ENCODE peak calls at places on chromosomes 13 and 19, in four cellular contexts. One of them, this sample, is unnamed.

GRCh38 chr19:35112995-35113693 is 2.5 kb upstream of the FXYD3 start:
- DNase-seq in fibroblast of the aortic adventitia: no peak
- DNase-seq in fibroblast of pulmonary artery: no peak
- DNase-seq in HFF-Myc: no peak
- DNase-seq in this sample: no peak

GRCh38 chr19:16327911-16328823 is 3.5 kb downstream of the KLF2 start:
- DNase-seq in fibroblast of the aortic adventitia: peak; percentile 93
- DNase-seq in HFF-Myc: no peak
- DNase-seq in fibroblast of pulmonary artery: peak; percentile 94
- DNase-seq in this sample: no peak

GRCh38 chr19:48618278-48618915 is 581 bp downstream of the RPL18 start:
- DNase-seq in HFF-Myc: no peak
- DNase-seq in fibroblast of the aortic adventitia: no peak
- DNase-seq in fibroblast of pulmonary artery: no peak
- DNase-seq in this sample: no peak

GRCh38 chr19:1274081-1274851 is 1.1 kb upstream of the FAM174C start:
- DNase-seq in HFF-Myc: no peak
- DNase-seq in fibroblast of pulmonary artery: no peak
- DNase-seq in fibroblast of the aortic adventitia: no peak
- DNase-seq in this sample: no peak

GRCh38 chr13:28618595-28618994 is 40.3 kb upstream of the POMP start:
- DNase-seq in fibroblast of the aortic adventitia: no peak
- DNase-seq in HFF-Myc: no peak
- DNase-seq in fibroblast of pulmonary artery: no peak
- DNase-seq in this sample: no peak

GRCh38 chr19:56105090-56105701 is 15.9 kb downstream of the ZNF787 start:
- DNase-seq in fibroblast of pulmonary artery: peak; percentile 57
- DNase-seq in fibroblast of the aortic adventitia: peak; percentile 40
- DNase-seq in HFF-Myc: no peak
- DNase-seq in this sample: peak; percentile 22

GRCh38 chr13:82370306-82370705 is 1512.0 kb downstream of the SLITRK1 start:
- DNase-seq in fibroblast of the aortic adventitia: no peak
- DNase-seq in fibroblast of pulmonary artery: peak; percentile 3
- DNase-seq in HFF-Myc: no peak
- DNase-seq in this sample: no peak

GRCh38 chr13:48574036-48574796 is 41.3 kb upstream of the RCBTB2 start:
- DNase-seq in HFF-Myc: no peak
- DNase-seq in fibroblast of pulmonary artery: no peak
- DNase-seq in fibroblast of the aortic adventitia: no peak
- DNase-seq in this sample: no peak

GRCh38 chr13:40692946-40693345 is 26.5 kb upstream of the FOXO1 start:
- DNase-seq in fibroblast of pulmonary artery: no peak
- DNase-seq in HFF-Myc: no peak
- DNase-seq in fibroblast of the aortic adventitia: peak; percentile 4
- DNase-seq in this sample: peak; percentile 70

GRCh38 chr13:98534821-98535220 is 42.1 kb downstream of the STK24 start:
- DNase-seq in fibroblast of the aortic adventitia: no peak
- DNase-seq in HFF-Myc: no peak
- DNase-seq in fibroblast of pulmonary artery: no peak
- DNase-seq in this sample: no peak

GRCh38 chr19:34118879-34119748 is 53.2 kb upstream of the LSM14A start:
- DNase-seq in HFF-Myc: no peak
- DNase-seq in fibroblast of pulmonary artery: no peak
- DNase-seq in fibroblast of the aortic adventitia: no peak
- DNase-seq in this sample: no peak

GRCh38 chr19:2043269-2043641 is 7.8 kb downstream of the MKNK2 start:
- DNase-seq in fibroblast of pulmonary artery: no peak
- DNase-seq in HFF-Myc: no peak
- DNase-seq in fibroblast of the aortic adventitia: no peak
- DNase-seq in this sample: no peak

GRCh38 chr19:18649371-18650047 is 12.7 kb downstream of the KLHL26 start:
- DNase-seq in fibroblast of pulmonary artery: no peak
- DNase-seq in fibroblast of the aortic adventitia: peak; percentile 47
- DNase-seq in HFF-Myc: no peak
- DNase-seq in this sample: no peak

GRCh38 chr19:2326699-2327360 is 1.6 kb downstream of the LSM7 start:
- DNase-seq in HFF-Myc: no peak
- DNase-seq in fibroblast of the aortic adventitia: no peak
- DNase-seq in fibroblast of pulmonary artery: no peak
- DNase-seq in this sample: no peak

GRCh38 chr19:12202250-12202649 is 39.4 kb downstream of the ZNF136 start:
- DNase-seq in fibroblast of the aortic adventitia: no peak
- DNase-seq in fibroblast of pulmonary artery: no peak
- DNase-seq in HFF-Myc: no peak
- DNase-seq in this sample: peak; percentile 19

GRCh38 chr19:36141039-36141914 is 1.4 kb downstream of the CAPNS1 start:
- DNase-seq in fibroblast of the aortic adventitia: peak; percentile 75
- DNase-seq in fibroblast of pulmonary artery: peak; percentile 83
- DNase-seq in HFF-Myc: peak; percentile 59
- DNase-seq in this sample: peak; percentile 81

GRCh38 chr13:50380905-50381304 is 365.7 kb downstream of the KCNRG start:
- DNase-seq in fibroblast of the aortic adventitia: no peak
- DNase-seq in HFF-Myc: no peak
- DNase-seq in fibroblast of pulmonary artery: no peak
- DNase-seq in this sample: no peak

GRCh38 chr13:19618925-19619324 is 14.5 kb upstream of the MPHOSPH8 start:
- DNase-seq in fibroblast of the aortic adventitia: peak; percentile 51
- DNase-seq in HFF-Myc: no peak
- DNase-seq in fibroblast of pulmonary artery: peak; percentile 57
- DNase-seq in this sample: no peak

GRCh38 chr19:45177817-45178261 is at the start of gene TRAPPC6A:
- DNase-seq in HFF-Myc: no peak
- DNase-seq in fibroblast of the aortic adventitia: peak; percentile 52
- DNase-seq in fibroblast of pulmonary artery: peak; percentile 46
- DNase-seq in this sample: no peak

GRCh38 chr19:49875801-49876421 is 1.2 kb downstream of the AKT1S1 start:
- DNase-seq in fibroblast of the aortic adventitia: peak; percentile 49
- DNase-seq in fibroblast of pulmonary artery: no peak
- DNase-seq in HFF-Myc: no peak
- DNase-seq in this sample: no peak

GRCh38 chr19:35417713-35418534 is 30.1 kb upstream of the FFAR2 start:
- DNase-seq in HFF-Myc: no peak
- DNase-seq in fibroblast of the aortic adventitia: no peak
- DNase-seq in fibroblast of pulmonary artery: no peak
- DNase-seq in this sample: no peak

GRCh38 chr13:66657165-66657895 is 572.8 kb downstream of the PCDH9 start:
- DNase-seq in fibroblast of pulmonary artery: peak; percentile 99
- DNase-seq in fibroblast of the aortic adventitia: peak; percentile 98
- DNase-seq in HFF-Myc: peak; percentile 93
- DNase-seq in this sample: peak; percentile 91

GRCh38 chr13:31207630-31208549 is 8.1 kb downstream of the B3GLCT start:
- DNase-seq in fibroblast of pulmonary artery: peak; percentile 77
- DNase-seq in fibroblast of the aortic adventitia: peak; percentile 73
- DNase-seq in HFF-Myc: no peak
- DNase-seq in this sample: no peak

GRCh38 chr19:7986321-7987083 is 18.9 kb downstream of the ELAVL1 start:
- DNase-seq in fibroblast of pulmonary artery: peak; percentile 68
- DNase-seq in HFF-Myc: peak; percentile 38
- DNase-seq in fibroblast of the aortic adventitia: peak; percentile 37
- DNase-seq in this sample: peak; percentile 41

GRCh38 chr13:111492341-111492945 is 172.0 kb downstream of the TEX29 start:
- DNase-seq in fibroblast of the aortic adventitia: no peak
- DNase-seq in fibroblast of pulmonary artery: no peak
- DNase-seq in HFF-Myc: no peak
- DNase-seq in this sample: no peak

GRCh38 chr13:113631341-113632095 is 26.5 kb downstream of the ATP4B start:
- DNase-seq in HFF-Myc: no peak
- DNase-seq in fibroblast of the aortic adventitia: no peak
- DNase-seq in fibroblast of pulmonary artery: no peak
- DNase-seq in this sample: no peak

GRCh38 chr19:45878043-45878794 is 7.7 kb downstream of the IRF2BP1 start:
- DNase-seq in fibroblast of the aortic adventitia: no peak
- DNase-seq in HFF-Myc: no peak
- DNase-seq in fibroblast of pulmonary artery: no peak
- DNase-seq in this sample: peak; percentile 58

GRCh38 chr19:391199-391557 is 17.8 kb downstream of the C2CD4C start:
- DNase-seq in fibroblast of pulmonary artery: no peak
- DNase-seq in HFF-Myc: no peak
- DNase-seq in fibroblast of the aortic adventitia: no peak
- DNase-seq in this sample: no peak

GRCh38 chr13:64648293-64648692 is 2581.8 kb downstream of the PCDH9 start:
- DNase-seq in fibroblast of pulmonary artery: no peak
- DNase-seq in HFF-Myc: no peak
- DNase-seq in fibroblast of the aortic adventitia: no peak
- DNase-seq in this sample: no peak

GRCh38 chr13:64639206-64639605 is 2590.9 kb downstream of the PCDH9 start:
- DNase-seq in HFF-Myc: no peak
- DNase-seq in fibroblast of pulmonary artery: no peak
- DNase-seq in fibroblast of the aortic adventitia: no peak
- DNase-seq in this sample: no peak

GRCh38 chr13:64640002-64640401 is 2590.1 kb downstream of the PCDH9 start:
- DNase-seq in HFF-Myc: no peak
- DNase-seq in fibroblast of the aortic adventitia: no peak
- DNase-seq in fibroblast of pulmonary artery: no peak
- DNase-seq in this sample: no peak

GRCh38 chr13:64643066-64643465 is 2587.1 kb downstream of the PCDH9 start:
- DNase-seq in HFF-Myc: no peak
- DNase-seq in fibroblast of pulmonary artery: no peak
- DNase-seq in fibroblast of the aortic adventitia: no peak
- DNase-seq in this sample: peak; percentile 5
- TF ChIP-seq CTCF in HFF-Myc: no peak
- TF ChIP-seq CTCF in fibroblast of pulmonary artery: no peak
- TF ChIP-seq CTCF in fibroblast of the aortic adventitia: no peak
- TF ChIP-seq CTCF in this sample: no peak

DNA sequence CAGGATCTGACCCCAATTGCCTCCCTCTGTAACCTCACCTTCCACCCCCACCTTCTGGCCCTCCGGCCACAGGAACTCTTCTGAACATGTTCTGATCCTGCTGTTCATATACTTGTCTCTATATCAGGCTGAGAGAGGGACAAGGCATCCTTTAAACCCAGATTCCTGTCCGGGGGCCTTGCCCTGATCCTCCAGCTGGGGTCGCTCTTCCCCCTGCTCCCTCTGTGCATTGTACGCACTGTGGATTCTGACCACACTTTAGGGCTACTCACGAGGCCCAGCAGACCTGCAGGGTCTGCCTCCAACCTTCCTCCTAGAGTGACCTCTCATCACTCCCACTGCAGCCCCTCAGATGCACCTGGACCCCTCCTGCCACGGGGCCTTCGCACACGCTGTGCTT is 269.3 kb downstream of the UQCRFS1 start:
- DNase-seq in fibroblast of pulmonary artery: no peak
- DNase-seq in fibroblast of the aortic adventitia: no peak
- DNase-seq in HFF-Myc: no peak
- DNase-seq in this sample: no peak
- TF ChIP-seq CTCF in fibroblast of pulmonary artery: no peak
- TF ChIP-seq CTCF in fibroblast of the aortic adventitia: no peak
- TF ChIP-seq CTCF in HFF-Myc: no peak
- TF ChIP-seq CTCF in this sample: peak; percentile 16

GRCh38 chr13:104321756-104322155 is 1255.5 kb upstream of the SLC10A2 start:
- DNase-seq in fibroblast of pulmonary artery: no peak
- DNase-seq in HFF-Myc: no peak
- DNase-seq in fibroblast of the aortic adventitia: no peak
- DNase-seq in this sample: no peak

GRCh38 chr13:104315606-104316005 is 1249.4 kb upstream of the SLC10A2 start:
- DNase-seq in fibroblast of the aortic adventitia: peak; percentile 73
- DNase-seq in fibroblast of pulmonary artery: peak; percentile 95
- DNase-seq in HFF-Myc: no peak
- DNase-seq in this sample: peak; percentile 85

GRCh38 chr13:104320446-104320845 is 1254.2 kb upstream of the SLC10A2 start:
- DNase-seq in HFF-Myc: no peak
- DNase-seq in fibroblast of the aortic adventitia: no peak
- DNase-seq in fibroblast of pulmonary artery: peak; percentile 59
- DNase-seq in this sample: no peak

GRCh38 chr13:104314926-104315535 is 1248.8 kb upstream of the SLC10A2 start:
- DNase-seq in fibroblast of the aortic adventitia: peak; percentile 0
- DNase-seq in HFF-Myc: no peak
- DNase-seq in fibroblast of pulmonary artery: no peak
- DNase-seq in this sample: no peak

GRCh38 chr13:104318121-104318520 is 1251.9 kb upstream of the SLC10A2 start:
- DNase-seq in fibroblast of the aortic adventitia: peak; percentile 15
- DNase-seq in HFF-Myc: no peak
- DNase-seq in fibroblast of pulmonary artery: peak; percentile 68
- DNase-seq in this sample: no peak
- TF ChIP-seq CTCF in fibroblast of the aortic adventitia: peak; percentile 11
- TF ChIP-seq CTCF in HFF-Myc: no peak
- TF ChIP-seq CTCF in fibroblast of pulmonary artery: peak; percentile 61
- TF ChIP-seq CTCF in this sample: peak; percentile 55

GRCh38 chr19:42022616-42023015 is 28.6 kb upstream of the ATP1A3 start:
- DNase-seq in fibroblast of the aortic adventitia: no peak
- DNase-seq in HFF-Myc: no peak
- DNase-seq in fibroblast of pulmonary artery: no peak
- DNase-seq in this sample: no peak

GRCh38 chr19:42024622-42025111 is 30.6 kb upstream of the ATP1A3 start:
- DNase-seq in HFF-Myc: no peak
- DNase-seq in fibroblast of the aortic adventitia: peak; percentile 66
- DNase-seq in fibroblast of pulmonary artery: peak; percentile 40
- DNase-seq in this sample: peak; percentile 62

GRCh38 chr19:42021185-42021584 is 27.2 kb upstream of the ATP1A3 start:
- DNase-seq in fibroblast of pulmonary artery: no peak
- DNase-seq in HFF-Myc: no peak
- DNase-seq in fibroblast of the aortic adventitia: no peak
- DNase-seq in this sample: no peak

GRCh38 chr19:42023121-42023942 is 29.3 kb upstream of the ATP1A3 start:
- DNase-seq in HFF-Myc: no peak
- DNase-seq in fibroblast of pulmonary artery: peak; percentile 3
- DNase-seq in fibroblast of the aortic adventitia: no peak
- DNase-seq in this sample: no peak

GRCh38 chr19:42023943-42024260 is 29.9 kb upstream of the ATP1A3 start:
- DNase-seq in fibroblast of pulmonary artery: no peak
- DNase-seq in fibroblast of the aortic adventitia: no peak
- DNase-seq in HFF-Myc: no peak
- DNase-seq in this sample: no peak
- TF ChIP-seq CTCF in fibroblast of pulmonary artery: no peak
- TF ChIP-seq CTCF in fibroblast of the aortic adventitia: no peak
- TF ChIP-seq CTCF in HFF-Myc: no peak
- TF ChIP-seq CTCF in this sample: peak; percentile 20

DNA sequence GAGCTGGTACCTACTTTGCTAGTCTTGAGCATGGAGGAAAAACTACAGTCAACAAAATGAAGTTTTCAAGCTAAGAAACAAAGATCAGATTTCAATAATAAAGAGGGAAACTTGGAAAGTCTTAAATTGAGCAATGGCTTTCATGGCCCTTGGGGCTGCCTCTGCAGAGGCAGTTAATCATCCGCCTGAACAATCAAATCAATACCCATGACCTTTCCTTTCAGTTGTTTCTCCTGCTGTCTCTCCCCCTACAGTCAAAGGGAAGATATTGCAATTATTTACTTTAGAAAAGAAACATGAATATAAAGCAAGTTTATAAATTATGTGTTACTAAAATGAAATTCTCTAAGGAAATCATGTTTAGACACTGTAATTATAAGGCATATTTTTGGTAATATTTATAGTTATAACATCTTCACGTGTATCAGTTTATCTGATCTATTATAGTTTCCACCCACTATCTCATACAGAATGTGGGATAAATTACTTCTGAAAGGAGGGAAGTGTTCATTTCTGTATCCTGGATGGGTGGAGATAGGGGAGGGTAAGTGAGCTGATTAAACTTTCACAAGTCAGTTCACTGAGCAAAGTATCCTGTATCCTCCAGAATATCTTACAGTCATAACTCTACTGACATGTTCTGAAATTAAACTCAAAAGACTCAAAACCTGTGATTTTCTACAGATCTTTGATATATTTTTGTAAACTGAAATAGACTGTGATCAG is 72.4 kb upstream of the TSC22D1 start:
- DNase-seq in fibroblast of the aortic adventitia: no peak
- DNase-seq in HFF-Myc: no peak
- DNase-seq in fibroblast of pulmonary artery: peak; percentile 31
- DNase-seq in this sample: no peak
- TF ChIP-seq CTCF in fibroblast of the aortic adventitia: peak; percentile 29
- TF ChIP-seq CTCF in HFF-Myc: peak; percentile 36
- TF ChIP-seq CTCF in fibroblast of pulmonary artery: peak; percentile 41
- TF ChIP-seq CTCF in this sample: peak; percentile 42

This sample was measured in PC-9.